ENCODE peak calls at places on chromosomes 6 and 20, in four cellular contexts. One of them, this sample, is unnamed.

GRCh38 chr6:69416739-69417138 is 380.1 kb downstream of the LMBRD1 start:
- DNase-seq in OCI-LY7: no peak
- DNase-seq in GM23338: no peak
- DNase-seq in MM.1S: no peak
- DNase-seq in this sample: no peak

GRCh38 chr6:1424306-1424927 is 35.0 kb downstream of the FOXF2 start:
- DNase-seq in GM23338: peak; percentile 84
- DNase-seq in MM.1S: peak; percentile 56
- DNase-seq in OCI-LY7: peak; percentile 8
- DNase-seq in this sample: peak; percentile 94

GRCh38 chr6:28757429-28758045 is 166.2 kb downstream of the TRIM27 start:
- DNase-seq in OCI-LY7: no peak
- DNase-seq in MM.1S: no peak
- DNase-seq in GM23338: peak; percentile 69
- DNase-seq in this sample: no peak

GRCh38 chr6:112086744-112087135 is 542 bp downstream of the TUBE1 start:
- DNase-seq in MM.1S: peak; percentile 24
- DNase-seq in GM23338: peak; percentile 56
- DNase-seq in OCI-LY7: peak; percentile 50
- DNase-seq in this sample: peak; percentile 81

GRCh38 chr20:61515922-61516321 is 263.9 kb downstream of the CDH4 start:
- DNase-seq in GM23338: no peak
- DNase-seq in MM.1S: no peak
- DNase-seq in OCI-LY7: no peak
- DNase-seq in this sample: no peak

GRCh38 chr20:40797425-40797824 is 108.4 kb upstream of the MAFB start:
- DNase-seq in MM.1S: peak; percentile 27
- DNase-seq in GM23338: peak; percentile 76
- DNase-seq in OCI-LY7: peak; percentile 61
- DNase-seq in this sample: peak; percentile 75

GRCh38 chr20:57335392-57335791 is 5.8 kb downstream of the SPO11 start:
- DNase-seq in GM23338: no peak
- DNase-seq in OCI-LY7: peak; percentile 52
- DNase-seq in MM.1S: no peak
- DNase-seq in this sample: no peak

GRCh38 chr6:75935473-75935793 is 137.0 kb downstream of the IMPG1 start:
- DNase-seq in MM.1S: no peak
- DNase-seq in GM23338: peak; percentile 50
- DNase-seq in OCI-LY7: no peak
- DNase-seq in this sample: no peak

GRCh38 chr6:113668712-113669408 is 188.3 kb upstream of the MARCKS start:
- DNase-seq in GM23338: no peak
- DNase-seq in OCI-LY7: no peak
- DNase-seq in MM.1S: no peak
- DNase-seq in this sample: no peak

GRCh38 chr20:51338692-51339440 is 203.7 kb downstream of the NFATC2 start:
- DNase-seq in GM23338: no peak
- DNase-seq in OCI-LY7: no peak
- DNase-seq in MM.1S: no peak
- DNase-seq in this sample: no peak

GRCh38 chr6:26594730-26595632 is 1.8 kb upstream of the ABT1 start:
- DNase-seq in OCI-LY7: no peak
- DNase-seq in GM23338: peak; percentile 82
- DNase-seq in MM.1S: no peak
- DNase-seq in this sample: peak; percentile 80

GRCh38 chr20:58822175-58822574 is 28.5 kb downstream of the GNAS-AS1 start:
- DNase-seq in GM23338: peak; percentile 51
- DNase-seq in OCI-LY7: no peak
- DNase-seq in MM.1S: peak; percentile 7
- DNase-seq in this sample: no peak

GRCh38 chr6:54156650-54157250 is 45.5 kb downstream of the MLIP start:
- DNase-seq in MM.1S: no peak
- DNase-seq in GM23338: no peak
- DNase-seq in OCI-LY7: no peak
- DNase-seq in this sample: no peak

GRCh38 chr6:53943410-53943809 is 148.6 kb downstream of the LRRC1 start:
- DNase-seq in GM23338: no peak
- DNase-seq in OCI-LY7: no peak
- DNase-seq in MM.1S: no peak
- DNase-seq in this sample: no peak

GRCh38 chr20:8330785-8331699 is 199.0 kb downstream of the PLCB1 start:
- DNase-seq in MM.1S: no peak
- DNase-seq in GM23338: no peak
- DNase-seq in OCI-LY7: no peak
- DNase-seq in this sample: no peak

GRCh38 chr20:31715766-31716165 is 6.9 kb downstream of the BCL2L1 start:
- DNase-seq in MM.1S: no peak
- DNase-seq in GM23338: no peak
- DNase-seq in OCI-LY7: no peak
- DNase-seq in this sample: no peak

GRCh38 chr6:136592930-136593673 is 42.9 kb upstream of the MAP7 start:
- DNase-seq in GM23338: no peak
- DNase-seq in OCI-LY7: no peak
- DNase-seq in MM.1S: no peak
- DNase-seq in this sample: no peak

GRCh38 chr6:169852504-169853195 is 101.2 kb downstream of the ERMARD start:
- DNase-seq in GM23338: no peak
- DNase-seq in MM.1S: no peak
- DNase-seq in OCI-LY7: no peak
- DNase-seq in this sample: peak; percentile 23

GRCh38 chr6:169370054-169370453 is 116.4 kb upstream of the THBS2 start:
- DNase-seq in GM23338: no peak
- DNase-seq in OCI-LY7: no peak
- DNase-seq in MM.1S: no peak
- DNase-seq in this sample: no peak

GRCh38 chr6:52063584-52064400 is 23.6 kb downstream of the PKHD1 start:
- DNase-seq in OCI-LY7: peak; percentile 81
- DNase-seq in MM.1S: peak; percentile 73
- DNase-seq in GM23338: peak; percentile 79
- DNase-seq in this sample: peak; percentile 47

GRCh38 chr20:11687546-11688292 is 230.0 kb upstream of the BTBD3 start:
- DNase-seq in MM.1S: no peak
- DNase-seq in OCI-LY7: no peak
- DNase-seq in GM23338: no peak
- DNase-seq in this sample: no peak

GRCh38 chr6:133340557-133340956 is 99.4 kb downstream of the EYA4 start:
- DNase-seq in OCI-LY7: no peak
- DNase-seq in MM.1S: no peak
- DNase-seq in GM23338: no peak
- DNase-seq in this sample: peak; percentile 29

GRCh38 chr6:16723833-16724232 is 37.4 kb downstream of the ATXN1 start:
- DNase-seq in MM.1S: no peak
- DNase-seq in OCI-LY7: no peak
- DNase-seq in GM23338: peak; percentile 41
- DNase-seq in this sample: peak; percentile 88

GRCh38 chr6:166008441-166009369 is 158.9 kb downstream of the TBXT start:
- DNase-seq in OCI-LY7: no peak
- DNase-seq in GM23338: peak; percentile 56
- DNase-seq in MM.1S: no peak
- DNase-seq in this sample: peak; percentile 86

GRCh38 chr20:62427172-62428007 is at the start of gene RBBP8NL:
- DNase-seq in OCI-LY7: no peak
- DNase-seq in GM23338: peak; percentile 94
- DNase-seq in MM.1S: no peak
- DNase-seq in this sample: no peak

GRCh38 chr6:144351741-144352140 is 66.6 kb downstream of the UTRN start:
- DNase-seq in MM.1S: no peak
- DNase-seq in GM23338: no peak
- DNase-seq in OCI-LY7: no peak
- DNase-seq in this sample: no peak
- H3K4me2 ChIP-seq in MM.1S: peak overlapping the region; percentile 69
- H3K4me2 ChIP-seq in GM23338: no peak overlapping the region
- H3K4me2 ChIP-seq in OCI-LY7: peak overlapping the region; percentile 43
- H3K4me2 ChIP-seq in this sample: no peak overlapping the region

GRCh38 chr6:107690864-107691661 is 133.1 kb downstream of the SCML4 start:
- DNase-seq in MM.1S: no peak
- DNase-seq in OCI-LY7: no peak
- DNase-seq in GM23338: peak; percentile 30
- DNase-seq in this sample: peak; percentile 90

GRCh38 chr6:107698146-107698545 is 126.0 kb downstream of the SCML4 start:
- DNase-seq in GM23338: no peak
- DNase-seq in MM.1S: no peak
- DNase-seq in OCI-LY7: no peak
- DNase-seq in this sample: peak; percentile 93

GRCh38 chr6:107692351-107692750 is 131.8 kb downstream of the SCML4 start:
- DNase-seq in MM.1S: no peak
- DNase-seq in GM23338: no peak
- DNase-seq in OCI-LY7: no peak
- DNase-seq in this sample: no peak

GRCh38 chr6:107697682-107698081 is 126.4 kb downstream of the SCML4 start:
- DNase-seq in GM23338: no peak
- DNase-seq in MM.1S: no peak
- DNase-seq in OCI-LY7: no peak
- DNase-seq in this sample: no peak

DNA sequence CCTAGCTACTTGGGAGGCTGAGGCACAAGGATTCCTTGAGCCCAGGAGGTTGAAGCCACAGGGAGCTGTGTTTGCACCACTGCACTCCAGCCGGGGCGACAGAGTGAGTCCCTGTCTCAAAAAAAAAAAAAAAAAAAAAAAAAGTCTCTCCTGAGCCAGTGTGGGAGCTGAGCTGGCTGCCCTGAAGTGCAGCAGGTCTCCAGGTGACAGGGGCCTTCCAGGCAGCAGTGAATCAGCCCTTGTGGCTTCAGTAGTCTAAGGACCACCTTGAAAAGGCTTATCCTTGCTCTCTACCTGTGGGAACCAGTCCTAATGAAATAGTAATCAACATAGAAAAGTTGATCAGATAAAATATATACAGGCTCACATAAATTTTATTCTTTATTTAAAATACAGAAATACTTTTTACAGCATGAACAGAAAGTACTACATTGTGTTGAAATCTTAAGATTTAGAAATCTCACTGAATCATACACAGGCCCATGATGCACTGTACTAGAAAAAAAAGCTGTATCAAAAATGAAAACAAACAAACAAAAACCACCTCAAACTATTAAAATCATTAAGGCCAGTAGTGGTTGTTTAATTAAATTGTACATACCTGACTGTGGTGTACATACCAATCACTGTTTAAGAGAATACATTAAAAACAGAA is 128.9 kb downstream of the SCML4 start:
- DNase-seq in OCI-LY7: no peak
- DNase-seq in MM.1S: no peak
- DNase-seq in GM23338: no peak
- DNase-seq in this sample: no peak
- H3K4me2 ChIP-seq in OCI-LY7: no peak overlapping the region
- H3K4me2 ChIP-seq in MM.1S: no peak overlapping the region
- H3K4me2 ChIP-seq in GM23338: no peak overlapping the region
- H3K4me2 ChIP-seq in this sample: no peak overlapping the region

GRCh38 chr6:56145616-56146015 is 101.8 kb downstream of the COL21A1 start:
- DNase-seq in GM23338: no peak
- DNase-seq in OCI-LY7: no peak
- DNase-seq in MM.1S: no peak
- DNase-seq in this sample: peak; percentile 72

GRCh38 chr6:56140090-56140489 is 107.3 kb downstream of the COL21A1 start:
- DNase-seq in OCI-LY7: no peak
- DNase-seq in MM.1S: no peak
- DNase-seq in GM23338: no peak
- DNase-seq in this sample: no peak

GRCh38 chr6:56148488-56149190 is 98.7 kb downstream of the COL21A1 start:
- DNase-seq in GM23338: no peak
- DNase-seq in OCI-LY7: no peak
- DNase-seq in MM.1S: no peak
- DNase-seq in this sample: peak; percentile 32

GRCh38 chr6:56144538-56145324 is 102.6 kb downstream of the COL21A1 start:
- DNase-seq in MM.1S: no peak
- DNase-seq in OCI-LY7: no peak
- DNase-seq in GM23338: no peak
- DNase-seq in this sample: peak; percentile 53

DNA sequence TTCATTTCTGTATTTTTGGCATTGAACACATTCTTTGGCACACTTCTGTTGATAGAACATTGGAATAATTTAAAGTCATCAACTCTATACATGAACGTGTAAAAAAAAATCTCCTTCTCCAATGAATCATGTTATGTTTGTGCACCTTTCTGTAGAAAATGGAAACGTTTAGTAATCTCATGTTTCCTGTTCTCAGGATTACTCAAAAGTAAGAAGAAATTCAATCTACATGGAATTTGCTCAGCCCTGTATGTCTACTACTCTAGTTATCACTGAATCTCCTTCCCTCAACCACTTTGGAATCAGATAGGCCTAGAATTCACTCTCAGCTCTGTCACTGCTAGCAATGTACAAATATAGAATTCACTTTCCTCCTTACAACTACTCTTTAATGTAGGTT is 103.6 kb downstream of the COL21A1 start:
- DNase-seq in GM23338: no peak
- DNase-seq in OCI-LY7: no peak
- DNase-seq in MM.1S: no peak
- DNase-seq in this sample: no peak
- H3K4me2 ChIP-seq in GM23338: no peak overlapping the region
- H3K4me2 ChIP-seq in OCI-LY7: no peak overlapping the region
- H3K4me2 ChIP-seq in MM.1S: no peak overlapping the region
- H3K4me2 ChIP-seq in this sample: peak overlapping the region; percentile 59

GRCh38 chr20:23151008-23151703 is 65.0 kb upstream of the CD93 start:
- DNase-seq in GM23338: no peak
- DNase-seq in OCI-LY7: no peak
- DNase-seq in MM.1S: no peak
- DNase-seq in this sample: no peak

GRCh38 chr20:23147964-23148720 is 62.0 kb upstream of the CD93 start:
- DNase-seq in GM23338: no peak
- DNase-seq in OCI-LY7: no peak
- DNase-seq in MM.1S: no peak
- DNase-seq in this sample: peak; percentile 83

GRCh38 chr20:23150304-23151007 is 64.3 kb upstream of the CD93 start:
- DNase-seq in OCI-LY7: no peak
- DNase-seq in GM23338: no peak
- DNase-seq in MM.1S: no peak
- DNase-seq in this sample: no peak

GRCh38 chr20:23148721-23149570 is 62.8 kb upstream of the CD93 start:
- DNase-seq in MM.1S: no peak
- DNase-seq in GM23338: no peak
- DNase-seq in OCI-LY7: no peak
- DNase-seq in this sample: no peak

DNA sequence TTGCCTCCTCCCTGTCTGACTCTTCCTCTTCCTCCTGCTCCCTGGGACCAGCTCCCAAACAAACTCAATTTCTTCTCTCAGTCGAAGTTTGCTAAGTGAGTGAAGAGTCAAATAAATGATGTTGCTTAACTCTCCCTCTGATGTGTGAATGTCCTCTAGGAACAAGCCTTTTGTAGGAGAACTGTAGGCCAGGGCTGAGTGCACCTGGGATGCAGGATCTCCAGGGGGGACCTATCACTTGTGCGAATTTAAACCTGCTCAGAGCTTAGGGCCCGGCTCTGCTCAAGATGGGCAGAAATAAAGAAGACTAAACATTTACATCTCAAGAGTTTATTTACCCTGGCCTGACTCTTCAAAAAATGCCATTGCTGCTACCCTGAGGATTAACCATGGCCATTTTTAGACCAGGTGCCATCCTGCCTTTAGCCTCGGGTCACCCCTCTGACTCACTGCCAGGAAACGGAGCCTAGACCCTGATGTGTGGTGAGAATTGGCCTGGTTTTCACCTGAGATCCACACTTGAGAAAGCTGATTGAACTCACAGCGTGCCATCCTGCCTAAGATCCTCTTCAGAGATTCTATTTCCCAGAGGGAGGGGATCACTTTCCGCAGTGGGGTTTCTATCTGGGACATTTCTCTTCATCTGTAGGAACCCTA is 63.6 kb upstream of the CD93 start:
- DNase-seq in OCI-LY7: no peak
- DNase-seq in MM.1S: no peak
- DNase-seq in GM23338: no peak
- DNase-seq in this sample: no peak
- H3K4me2 ChIP-seq in OCI-LY7: no peak overlapping the region
- H3K4me2 ChIP-seq in MM.1S: no peak overlapping the region
- H3K4me2 ChIP-seq in GM23338: no peak overlapping the region
- H3K4me2 ChIP-seq in this sample: no peak overlapping the region